ENCODE peak calls at places on chromosomes 13 and 19, in four cellular contexts. N, D, J and U are unnamed samples.
A peak's percentile ranks its signal among the peaks of the same experiment; 100 is the strongest.

GRCh38 chr13:85367887-85368286 is 431.3 kb downstream of the SLITRK6 start:
- DNase-seq in N (no peak), D (no peak), J (no peak), U (no peak)

GRCh38 chr13:46687810-46688209 is 109.2 kb downstream of the ESD start:
- DNase-seq in N (peak; percentile 30), D (peak; percentile 53), J (no peak), U (no peak)

GRCh38 chr19:32129141-32129540 is 216.3 kb upstream of the ZNF507 start:
- DNase-seq in N (no peak), D (peak; percentile 63), J (no peak), U (peak; percentile 25)

GRCh38 chr19:33329727-33330126 is 27.4 kb upstream of the CEBPA start:
- DNase-seq in N (no peak), D (no peak), J (no peak), U (no peak)

GRCh38 chr13:31797154-31797775 is 57.9 kb downstream of the RXFP2 start:
- DNase-seq in N (no peak), D (peak; percentile 58), J (no peak), U (peak; percentile 2)

GRCh38 chr19:33161201-33161600 is 29.3 kb downstream of the WDR88 start:
- DNase-seq in N (no peak), D (no peak), J (no peak), U (no peak)

GRCh38 chr19:51439021-51439465 is 19.2 kb downstream of the SIGLEC8 start:
- DNase-seq in N (peak; percentile 23), D (peak; percentile 2), J (no peak), U (no peak)

GRCh38 chr13:83940742-83941141 is 58.5 kb upstream of the SLITRK1 start:
- DNase-seq in N (no peak), D (peak; percentile 31), J (no peak), U (no peak)

GRCh38 chr19:1847684-1848398 is 442 bp downstream of the REXO1 start:
- DNase-seq in N (no peak), D (peak; percentile 37), J (peak; percentile 63), U (no peak)

GRCh38 chr13:75650991-75651390 is 14.9 kb downstream of the LMO7 start:
- DNase-seq in N (no peak), D (no peak), J (no peak), U (no peak)

GRCh38 chr19:40416918-40417713 is 3.9 kb upstream of the PRX start:
- DNase-seq in N (no peak), D (no peak), J (peak; percentile 72), U (no peak)

GRCh38 chr19:662207-662961 is 630 bp downstream of the RNF126 start:
- DNase-seq in N (peak; percentile 80), D (no peak), J (no peak), U (no peak)

GRCh38 chr13:94656766-94657165 is 55.1 kb downstream of the GPR180 start:
- DNase-seq in N (no peak), D (peak; percentile 96), J (no peak), U (peak; percentile 64)

GRCh38 chr19:611506-611869 is 21.8 kb downstream of the HCN2 start:
- DNase-seq in N (peak; percentile 54), D (peak; percentile 87), J (no peak), U (peak; percentile 76)

GRCh38 chr13:97028441-97029299 is 34.4 kb upstream of the OXGR1 start:
- DNase-seq in N (peak; percentile 52), D (peak; percentile 58), J (no peak), U (no peak)

GRCh38 chr13:58018020-58018419 is 386.5 kb downstream of the PCDH17 start:
- DNase-seq in N (no peak), D (no peak), J (no peak), U (peak; percentile 5)

GRCh38 chr19:3801412-3802096 is 15.4 kb upstream of the MATK start:
- DNase-seq in N (peak; percentile 61), D (no peak), J (peak; percentile 50), U (no peak)

GRCh38 chr19:45133661-45134060 is 27.1 kb downstream of the NKPD1 start:
- DNase-seq in N (no peak), D (no peak), J (no peak), U (no peak)

GRCh38 chr13:39263033-39263432 is 224.8 kb downstream of the NHLRC3 start:
- DNase-seq in N (no peak), D (peak; percentile 50), J (peak; percentile 41), U (no peak)

GRCh38 chr19:51742736-51743288 is 8.9 kb downstream of the FPR1 start:
- DNase-seq in N (no peak), D (no peak), J (no peak), U (peak; percentile 43)

GRCh38 chr19:51735759-51736449 is 12.1 kb upstream of the HAS1 start:
- DNase-seq in N (no peak), D (peak; percentile 71), J (peak; percentile 77), U (no peak)

GRCh38 chr13:42229287-42229686 is 42.7 kb upstream of the AKAP11 start:
- DNase-seq in N (no peak), D (no peak), J (no peak), U (no peak)

GRCh38 chr19:7475665-7476064 is 13.2 kb downstream of the PEX11G start:
- DNase-seq in N (no peak), D (no peak), J (no peak), U (no peak)

GRCh38 chr19:2327773-2328400 is 499 bp downstream of the LSM7 start:
- DNase-seq in N (peak; percentile 34), D (peak; percentile 49), J (no peak), U (peak; percentile 63)

GRCh38 chr13:23160241-23161175 is 20.3 kb upstream of the SGCG start:
- DNase-seq in N (no peak), D (peak; percentile 71), J (no peak), U (no peak)

DNA sequence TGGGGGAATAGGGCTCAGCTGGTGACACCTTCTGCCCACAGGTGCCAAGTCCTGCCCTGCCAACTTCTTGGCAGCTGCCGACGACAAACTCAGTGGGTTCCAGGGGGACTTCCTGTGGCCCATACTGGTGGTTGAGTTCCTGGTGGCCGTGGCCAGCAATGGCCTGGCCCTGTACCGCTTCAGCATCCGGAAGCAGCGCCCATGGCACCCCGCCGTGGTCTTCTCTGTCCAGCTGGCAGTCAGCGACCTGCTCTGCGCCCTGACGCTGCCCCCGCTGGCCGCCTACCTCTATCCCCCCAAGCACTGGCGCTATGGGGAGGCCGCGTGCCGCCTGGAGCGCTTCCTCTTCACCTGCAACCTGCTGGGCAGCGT is 2.1 kb downstream of the P2RY11 start:
- DNase-seq in N (no peak), D (no peak), J (no peak), U (no peak)
- H3K36me3 ChIP-seq in N (peaks cover 64% of the 10 kb centered on the region), D (peaks cover 44% of the 10 kb centered on the region), J (peaks cover 68% of the 10 kb centered on the region), U (peaks cover 5% of the 10 kb centered on the region)

DNA sequence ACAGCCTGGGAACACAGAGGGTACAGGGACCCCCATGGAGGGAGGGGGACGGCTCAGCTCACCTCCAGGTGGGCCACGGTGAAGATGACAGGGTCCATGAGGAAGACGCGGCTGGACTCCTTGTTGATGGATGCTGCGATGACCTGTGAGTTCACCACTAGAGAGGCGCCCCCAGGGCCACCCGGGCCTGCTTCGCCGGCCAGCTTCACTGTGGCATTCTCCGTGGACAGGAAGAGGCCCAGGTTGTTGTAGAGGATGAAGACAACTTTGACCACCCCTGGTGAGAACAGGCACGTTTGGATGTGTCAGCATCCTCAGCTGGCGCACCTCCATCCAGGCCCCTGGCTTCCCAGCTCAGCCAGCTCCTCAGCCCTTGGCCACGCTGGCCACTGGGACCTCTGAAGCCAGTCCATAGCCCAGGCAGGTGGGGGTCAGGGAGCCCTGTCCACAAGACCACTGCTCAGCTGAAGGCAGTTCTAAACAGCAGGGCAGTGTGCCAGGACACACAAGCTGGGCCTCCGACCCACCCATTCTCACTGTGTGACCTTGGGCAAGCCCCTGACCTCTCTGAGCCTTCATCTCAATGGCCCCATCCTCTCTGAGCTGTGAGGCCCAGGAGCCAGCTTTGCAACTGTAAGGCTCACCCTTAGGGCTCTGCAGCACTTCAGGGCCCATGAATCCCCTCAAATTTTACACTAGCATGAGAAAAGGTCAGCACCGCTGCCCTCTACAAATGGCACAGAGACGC is 22.1 kb upstream of the ASF1B start:
- DNase-seq in N (no peak), D (no peak), J (no peak), U (no peak)
- H3K36me3 ChIP-seq in N (no peaks in the 10 kb centered on the region), D (peaks cover 5% of the 10 kb centered on the region), J (peaks cover 50% of the 10 kb centered on the region), U (no peaks in the 10 kb centered on the region)

GRCh38 chr13:20822406-20822805 is 48.6 kb upstream of the EEF1AKMT1 start:
- DNase-seq in N (no peak), D (no peak), J (no peak), U (no peak)
- H3K36me3 ChIP-seq in N (no peaks in the 10 kb centered on the region), D (no peaks in the 10 kb centered on the region), J (no peaks in the 10 kb centered on the region), U (no peaks in the 10 kb centered on the region)

DNA sequence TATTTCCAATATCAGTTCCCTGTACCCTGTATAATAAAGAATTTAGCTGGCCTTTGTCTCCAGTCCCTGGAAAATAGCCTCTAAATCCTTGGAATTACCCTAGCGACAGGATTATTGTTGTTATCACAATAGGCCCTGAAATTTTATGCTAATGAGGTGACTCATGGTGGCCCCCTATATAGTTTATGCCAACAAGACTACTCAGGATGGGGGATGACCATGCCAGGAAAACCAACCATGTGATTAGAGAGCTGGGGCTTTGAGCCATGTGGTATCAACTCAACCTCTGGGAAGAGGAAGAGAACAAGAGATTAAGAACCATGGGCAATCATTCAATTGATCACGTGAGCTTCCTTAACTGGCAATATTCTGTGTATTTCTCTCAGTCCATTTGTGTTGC is 72.6 kb downstream of the KATNAL1 start:
- DNase-seq in N (no peak), D (no peak), J (no peak), U (no peak)
- H3K36me3 ChIP-seq in N (no peaks in the 10 kb centered on the region), D (peaks cover 3% of the 10 kb centered on the region), J (peaks cover 12% of the 10 kb centered on the region), U (no peaks in the 10 kb centered on the region)

DNA sequence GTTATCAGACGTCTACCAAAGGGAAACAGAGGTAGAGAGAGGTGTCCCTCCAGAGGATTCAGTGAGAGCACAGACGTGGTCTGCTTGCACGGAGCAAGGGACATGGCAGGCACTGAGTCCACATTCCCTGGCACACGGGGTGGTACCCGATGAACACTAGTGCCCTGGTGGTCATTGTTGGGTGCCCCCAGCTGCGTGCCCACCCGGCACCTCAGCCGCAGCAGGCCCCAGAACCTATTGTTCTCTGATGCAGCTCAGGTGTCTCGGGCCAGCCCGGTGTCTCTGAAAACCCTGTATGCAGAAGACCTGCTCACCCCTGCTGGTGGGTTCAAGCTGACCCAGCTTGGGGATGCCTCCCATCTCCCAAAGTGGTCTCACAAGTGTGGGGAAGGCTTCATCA is 11.9 kb downstream of the SUGP1 start:
- DNase-seq in N (no peak), D (no peak), J (no peak), U (no peak)
- H3K36me3 ChIP-seq in N (peaks cover 26% of the 10 kb centered on the region), D (peaks cover 12% of the 10 kb centered on the region), J (peaks cover 84% of the 10 kb centered on the region), U (peaks cover 2% of the 10 kb centered on the region)

GRCh38 chr19:38251564-38252051 is 4.6 kb downstream of the PPP1R14A start:
- DNase-seq in N (no peak), D (peak; percentile 41), J (peak; percentile 79), U (no peak)
- H3K36me3 ChIP-seq in N (no peaks in the 10 kb centered on the region), D (no peaks in the 10 kb centered on the region), J (no peaks in the 10 kb centered on the region), U (no peaks in the 10 kb centered on the region)

GRCh38 chr19:43495082-43495481 is 9.5 kb downstream of the PHLDB3 start:
- DNase-seq in N (no peak), D (no peak), J (no peak), U (no peak)
- H3K36me3 ChIP-seq in N (peaks cover 14% of the 10 kb centered on the region), D (peaks cover 6% of the 10 kb centered on the region), J (peaks cover 30% of the 10 kb centered on the region), U (no peaks in the 10 kb centered on the region)

DNA sequence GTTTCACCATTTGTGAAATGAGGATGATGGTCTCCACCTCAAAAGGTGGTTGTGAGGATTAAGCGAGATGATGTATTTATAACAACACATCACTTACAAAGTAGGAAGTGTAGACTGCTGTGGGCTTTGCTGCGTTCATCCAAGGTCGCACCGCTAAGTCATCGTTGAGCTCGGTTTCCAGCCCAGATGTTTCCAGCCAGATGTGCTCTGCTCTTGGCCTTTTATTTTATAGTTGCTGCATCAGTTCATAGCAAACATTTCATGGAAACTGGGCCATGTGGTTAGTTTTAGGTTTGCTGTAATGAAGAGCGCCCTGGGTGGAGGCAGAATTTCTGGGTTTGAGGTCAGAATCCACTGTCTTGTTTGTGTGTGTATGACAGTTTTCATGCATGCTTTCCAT is 76.5 kb upstream of the RNF113B start:
- DNase-seq in N (no peak), D (peak; percentile 56), J (no peak), U (no peak)
- H3K36me3 ChIP-seq in N (no peaks in the 10 kb centered on the region), D (no peaks in the 10 kb centered on the region), J (no peaks in the 10 kb centered on the region), U (no peaks in the 10 kb centered on the region)